ENCODE peak calls at places on chromosomes 7 and 10, in ten cellular contexts. X is K562, Z is HCT116, N is A549, G is heart left ventricle, B is H54, S is prostate gland, F is lower leg skin, Y is tibial nerve, H is transverse colon. K is an unnamed sample.

GRCh38 chr10:133169173-133169947 is 9.3 kb downstream of the KNDC1 start:
- DNase-seq in X (no peak), Z (no peak), N (no peak), G (no peak), B (no peak), S (no peak), F (peak; percentile 72), Y (no peak), H (no peak), K (no peak)

GRCh38 chr7:158264881-158265742 is 322.5 kb downstream of the PTPRN2 start:
- DNase-seq in X (no peak), Z (no peak), N (no peak), G (no peak), B (no peak), S (no peak), F (no peak), Y (no peak), H (no peak), K (no peak)

GRCh38 chr10:96374985-96375830 is 16.4 kb upstream of the OPALIN start:
- DNase-seq in X (peak; percentile 84), Z (peak; percentile 81), N (peak; percentile 97), G (peak; percentile 89), B (peak; percentile 95), S (peak; percentile 83), F (peak; percentile 96), Y (peak; percentile 87), H (peak; percentile 88), K (peak; percentile 84)

GRCh38 chr10:4847580-4848020 is 21.6 kb downstream of the AKR1E2 start:
- DNase-seq in X (peak; percentile 47), Z (no peak), N (peak; percentile 75), G (no peak), B (peak; percentile 16), S (peak; percentile 2), F (no peak), Y (no peak), H (no peak), K (no peak)

GRCh38 chr10:72106896-72107295 is 18.5 kb upstream of the SPOCK2 start:
- DNase-seq in X (no peak), Z (no peak), N (no peak), G (no peak), B (no peak), S (no peak), F (no peak), Y (no peak), H (no peak), K (no peak)

GRCh38 chr7:151812967-151813366 is 63.9 kb downstream of the PRKAG2 start:
- DNase-seq in X (no peak), Z (no peak), N (no peak), G (no peak), B (no peak), S (no peak), F (no peak), Y (no peak), H (no peak), K (no peak)

GRCh38 chr10:47113907-47114500 is 186.0 kb upstream of the GDF10 start:
- DNase-seq in X (no peak), Z (no peak), N (no peak), G (no peak), B (no peak), S (no peak), F (no peak), Y (no peak), H (no peak), K (no peak)

GRCh38 chr10:69389827-69390490 is 26.8 kb downstream of the TACR2 start:
- DNase-seq in X (peak; percentile 86), Z (no peak), N (peak; percentile 62), G (peak; percentile 49), B (peak; percentile 91), S (peak; percentile 54), F (no peak), Y (no peak), H (no peak), K (no peak)

GRCh38 chr10:131031346-131031745 is 280.2 kb downstream of the TCERG1L start:
- DNase-seq in X (no peak), Z (no peak), N (no peak), G (no peak), B (no peak), S (no peak), F (peak; percentile 52), Y (no peak), H (no peak), K (no peak)

GRCh38 chr7:114875171-114875570 is 46.7 kb upstream of the MDFIC start:
- DNase-seq in X (no peak), Z (no peak), N (no peak), G (no peak), B (no peak), S (no peak), F (no peak), Y (no peak), H (no peak), K (no peak)

GRCh38 chr10:90179696-90180407 is 478.5 kb downstream of the KIF20B start:
- DNase-seq in X (no peak), Z (peak; percentile 43), N (no peak), G (no peak), B (no peak), S (no peak), F (no peak), Y (no peak), H (no peak), K (no peak)

GRCh38 chr10:62625484-62625883 is 179.0 kb upstream of the ADO start:
- DNase-seq in X (no peak), Z (no peak), N (no peak), G (no peak), B (no peak), S (no peak), F (no peak), Y (no peak), H (no peak), K (no peak)

GRCh38 chr10:29841724-29842649 is 207.2 kb upstream of the SVIL start:
- DNase-seq in X (no peak), Z (no peak), N (peak; percentile 56), G (peak; percentile 89), B (no peak), S (peak; percentile 54), F (no peak), Y (no peak), H (peak; percentile 47), K (peak; percentile 41)

GRCh38 chr7:2244404-2244803 is 2.4 kb downstream of the NUDT1 start:
- DNase-seq in X (no peak), Z (no peak), N (no peak), G (no peak), B (no peak), S (no peak), F (no peak), Y (no peak), H (no peak), K (no peak)
- TF ChIP-seq POLR2A in X (no peak), Z (no peak), N (no peak), G (no peak), B (no peak), S (no peak), F (no peak), Y (no peak), H (no peak), K (no peak)

GRCh38 chr10:100528123-100528884 is 1.4 kb downstream of the NDUFB8 start:
- DNase-seq in X (no peak), Z (no peak), N (no peak), G (no peak), B (no peak), S (no peak), F (no peak), Y (no peak), H (no peak), K (no peak)

GRCh38 chr10:100528885-100529472 is 692 bp downstream of the NDUFB8 start:
- DNase-seq in X (no peak), Z (no peak), N (peak; percentile 15), G (no peak), B (no peak), S (no peak), F (peak; percentile 86), Y (peak; percentile 9), H (no peak), K (no peak)

GRCh38 chr10:100531761-100532160 is 2.1 kb upstream of the NDUFB8 start:
- DNase-seq in X (no peak), Z (no peak), N (no peak), G (no peak), B (no peak), S (no peak), F (no peak), Y (no peak), H (no peak), K (no peak)

GRCh38 chr10:100534726-100535125 is 1.0 kb upstream of the HIF1AN start:
- DNase-seq in X (no peak), Z (no peak), N (no peak), G (no peak), B (no peak), S (no peak), F (peak; percentile 4), Y (no peak), H (no peak), K (no peak)

GRCh38 chr10:100529473-100530298 is at the start of gene NDUFB8:
- DNase-seq in X (peak; percentile 78), Z (peak; percentile 81), N (peak; percentile 87), G (peak; percentile 94), B (peak; percentile 85), S (peak; percentile 82), F (peak; percentile 97), Y (peak; percentile 91), H (peak; percentile 94), K (peak; percentile 92)
- TF ChIP-seq POLR2A in X (peak; percentile 84), Z (peak; percentile 91), N (peak; percentile 83), G (no peak), B (peak; percentile 75), S (peak; percentile 49), F (no peak), Y (peak; percentile 41), H (peak; percentile 65), K (peak; percentile 52)

GRCh38 chr7:76317782-76318487 is 15.5 kb downstream of the HSPB1 start:
- DNase-seq in X (peak; percentile 100), Z (peak; percentile 92), N (peak; percentile 99), G (peak; percentile 99), B (peak; percentile 92), S (peak; percentile 98), F (peak; percentile 99), Y (peak; percentile 92), H (peak; percentile 98), K (peak; percentile 97)
- TF ChIP-seq POLR2A in X (peak; percentile 72), Z (peak; percentile 45), N (peak; percentile 79), G (peak; percentile 75), B (peak; percentile 70), S (peak; percentile 97), F (peak; percentile 41), Y (peak; percentile 94), H (peak; percentile 96), K (peak; percentile 75)

DNA sequence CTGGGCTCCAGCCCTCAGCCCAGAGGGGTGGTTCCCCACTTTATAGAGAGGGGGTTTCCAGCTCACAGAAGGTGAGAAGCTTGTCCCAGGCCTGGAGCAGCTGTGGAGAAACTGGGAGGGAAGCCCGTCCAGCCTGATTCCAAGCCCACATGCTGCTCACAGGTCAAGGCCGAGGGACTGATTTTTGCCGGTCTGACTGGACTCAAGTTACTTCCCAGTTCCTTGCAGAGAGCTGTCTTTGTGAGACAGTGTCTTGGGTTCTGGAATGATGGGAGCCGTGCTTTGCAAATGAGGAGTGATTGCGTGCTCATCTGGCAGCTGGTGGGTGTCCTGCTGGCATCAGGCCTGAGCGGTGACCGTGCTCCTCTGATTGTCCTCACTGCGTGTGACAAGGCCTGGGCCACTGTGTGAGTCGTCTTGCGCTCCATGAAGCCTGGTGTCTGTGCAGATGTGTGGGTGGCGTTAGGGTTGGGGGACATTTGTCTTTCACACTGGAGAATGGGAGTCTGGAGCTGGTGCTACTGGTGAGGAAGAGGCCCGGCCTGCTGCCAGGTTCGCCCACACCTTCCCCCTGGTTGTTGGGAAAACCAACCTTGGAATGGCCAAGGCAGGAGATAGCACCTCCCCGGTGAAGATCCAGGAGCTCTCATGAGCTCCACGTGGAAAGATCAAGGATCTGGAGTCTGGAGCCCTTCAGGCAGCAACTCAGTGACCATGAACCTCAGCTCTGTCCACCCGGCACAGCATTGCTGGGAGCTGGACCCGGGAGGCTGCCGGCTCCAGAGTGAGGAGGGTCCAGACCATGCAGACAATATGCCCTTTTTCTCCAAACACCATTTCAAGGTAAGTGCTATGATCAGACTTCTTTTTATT is 129.6 kb downstream of the SMURF1 start:
- DNase-seq in X (no peak), Z (no peak), N (no peak), G (no peak), B (no peak), S (no peak), F (peak; percentile 80), Y (no peak), H (no peak), K (no peak)
- TF ChIP-seq POLR2A in X (peak; percentile 26), Z (no peak), N (no peak), G (no peak), B (no peak), S (no peak), F (no peak), Y (no peak), H (no peak), K (no peak)